ENCODE peak calls at places on chromosomes 3 and 15, in seven cellular contexts. One of them, this sample, is unnamed.

GRCh38 chr3:87311309-87311708 is 34.9 kb upstream of the POU1F1 start:
- DNase-seq in NCI-H460: no peak
- DNase-seq in foreskin melanocyte: no peak
- DNase-seq in NCI-H1694 treated with DMSO at 0.1 percent for 48 hours: no peak
- DNase-seq in adipocyte: peak; percentile 19
- DNase-seq in epithelial cell of prostate: peak; percentile 46
- DNase-seq in tibial artery: no peak
- DNase-seq in this sample: no peak

GRCh38 chr15:68528891-68529290 is 49.9 kb upstream of the CORO2B start:
- DNase-seq in NCI-H1694 treated with DMSO at 0.1 percent for 48 hours: no peak
- DNase-seq in foreskin melanocyte: no peak
- DNase-seq in tibial artery: no peak
- DNase-seq in NCI-H460: no peak
- DNase-seq in epithelial cell of prostate: peak; percentile 16
- DNase-seq in adipocyte: no peak
- DNase-seq in this sample: no peak

GRCh38 chr15:55319537-55320325 is 709 bp downstream of the PIGB start:
- DNase-seq in tibial artery: no peak
- DNase-seq in NCI-H460: no peak
- DNase-seq in epithelial cell of prostate: no peak
- DNase-seq in NCI-H1694 treated with DMSO at 0.1 percent for 48 hours: no peak
- DNase-seq in foreskin melanocyte: peak; percentile 66
- DNase-seq in adipocyte: no peak
- DNase-seq in this sample: no peak

GRCh38 chr15:27036210-27036609 is 65.2 kb downstream of the GABRG3 start:
- DNase-seq in foreskin melanocyte: no peak
- DNase-seq in adipocyte: no peak
- DNase-seq in NCI-H1694 treated with DMSO at 0.1 percent for 48 hours: no peak
- DNase-seq in epithelial cell of prostate: no peak
- DNase-seq in NCI-H460: no peak
- DNase-seq in tibial artery: no peak
- DNase-seq in this sample: no peak

GRCh38 chr3:29463306-29463705 is 182.4 kb downstream of the RBMS3 start:
- DNase-seq in foreskin melanocyte: no peak
- DNase-seq in NCI-H460: no peak
- DNase-seq in NCI-H1694 treated with DMSO at 0.1 percent for 48 hours: no peak
- DNase-seq in tibial artery: no peak
- DNase-seq in epithelial cell of prostate: no peak
- DNase-seq in adipocyte: no peak
- DNase-seq in this sample: no peak

GRCh38 chr15:90552162-90552928 is 22.6 kb downstream of the CRTC3 start:
- DNase-seq in NCI-H460: no peak
- DNase-seq in foreskin melanocyte: no peak
- DNase-seq in tibial artery: no peak
- DNase-seq in NCI-H1694 treated with DMSO at 0.1 percent for 48 hours: no peak
- DNase-seq in epithelial cell of prostate: no peak
- DNase-seq in adipocyte: peak; percentile 71
- DNase-seq in this sample: no peak

GRCh38 chr3:172309741-172310140 is 138.5 kb downstream of the GHSR start:
- DNase-seq in epithelial cell of prostate: no peak
- DNase-seq in NCI-H460: no peak
- DNase-seq in tibial artery: no peak
- DNase-seq in NCI-H1694 treated with DMSO at 0.1 percent for 48 hours: no peak
- DNase-seq in adipocyte: no peak
- DNase-seq in foreskin melanocyte: no peak
- DNase-seq in this sample: no peak

GRCh38 chr3:10558726-10559125 is 53.3 kb upstream of the ATP2B2 start:
- DNase-seq in adipocyte: no peak
- DNase-seq in foreskin melanocyte: no peak
- DNase-seq in NCI-H1694 treated with DMSO at 0.1 percent for 48 hours: peak; percentile 43
- DNase-seq in epithelial cell of prostate: no peak
- DNase-seq in NCI-H460: no peak
- DNase-seq in tibial artery: no peak
- DNase-seq in this sample: no peak

GRCh38 chr3:115814778-115815380 is 191.6 kb downstream of the GAP43 start:
- DNase-seq in foreskin melanocyte: peak; percentile 59
- DNase-seq in adipocyte: peak; percentile 90
- DNase-seq in NCI-H1694 treated with DMSO at 0.1 percent for 48 hours: peak; percentile 17
- DNase-seq in epithelial cell of prostate: no peak
- DNase-seq in tibial artery: peak; percentile 79
- DNase-seq in NCI-H460: peak; percentile 64
- DNase-seq in this sample: peak; percentile 14

GRCh38 chr15:28935316-28935715 is 49.5 kb downstream of the APBA2 start:
- DNase-seq in epithelial cell of prostate: no peak
- DNase-seq in tibial artery: peak; percentile 41
- DNase-seq in NCI-H1694 treated with DMSO at 0.1 percent for 48 hours: no peak
- DNase-seq in foreskin melanocyte: no peak
- DNase-seq in NCI-H460: no peak
- DNase-seq in adipocyte: no peak
- DNase-seq in this sample: no peak